ENCODE peak calls at places on chromosomes 1 and 21, in nine cellular contexts. B is BE2C; R is amygdala; D is NCI-H1417; Y is head of caudate nucleus; P is stimulated activated CD4-positive, alpha-beta T cell treated with anti-CD3 and anti-CD28 coated beads, Interleukin-15, amount 100 ng/mL, for 24 hours; Z is SJSA1; J is GM10248; N is A549. X is an unnamed sample.

GRCh38 chr21:29343517-29343916 is 44.8 kb downstream of the BACH1 start:
- DNase-seq in B (no peak), R (no peak), D (no peak), Y (no peak), P (no peak), Z (peak), J (no peak), N (no peak), X (peak)

GRCh38 chr1:71086331-71086730 is 5.5 kb upstream of the ZRANB2 start:
- DNase-seq in B (no peak), R (no peak), D (no peak), Y (no peak), P (no peak), Z (no peak), J (no peak), N (no peak), X (no peak)

GRCh38 chr1:50605186-50605875 is 182.1 kb upstream of the DMRTA2 start:
- DNase-seq in B (peak), R (no peak), D (no peak), Y (no peak), P (no peak), Z (no peak), J (peak), N (peak), X (peak)

GRCh38 chr1:243246916-243247315 is 8.2 kb downstream of the CEP170 start:
- DNase-seq in B (no peak), R (no peak), D (no peak), Y (no peak), P (no peak), Z (no peak), J (no peak), N (no peak), X (no peak)

GRCh38 chr1:158112994-158113758 is 67.5 kb upstream of the CD1D start:
- DNase-seq in B (peak), R (no peak), D (peak), Y (no peak), P (peak), Z (no peak), J (peak), N (peak), X (no peak)

GRCh38 chr1:219489636-219490035 is 123.3 kb downstream of the ZC3H11B start:
- DNase-seq in B (no peak), R (no peak), D (no peak), Y (no peak), P (no peak), Z (no peak), J (no peak), N (no peak), X (no peak)

GRCh38 chr1:1123581-1124507 is 8.0 kb upstream of the C1orf159 start:
- DNase-seq in B (peak), R (no peak), D (no peak), Y (no peak), P (no peak), Z (no peak), J (no peak), N (no peak), X (no peak)

GRCh38 chr1:203479646-203480045 is 4.0 kb downstream of the PRELP start:
- DNase-seq in B (no peak), R (no peak), D (no peak), Y (no peak), P (no peak), Z (no peak), J (no peak), N (no peak), X (no peak)

GRCh38 chr1:226717256-226717909 is 21.7 kb downstream of the ITPKB start:
- DNase-seq in B (no peak), R (no peak), D (no peak), Y (peak), P (no peak), Z (peak), J (no peak), N (no peak), X (no peak)

GRCh38 chr1:12637693-12638092 is 6.2 kb upstream of the AADACL4 start:
- DNase-seq in B (no peak), R (no peak), D (no peak), Y (no peak), P (no peak), Z (no peak), J (no peak), N (no peak), X (no peak)

GRCh38 chr1:1038694-1039093 is 18.8 kb downstream of the AGRN start:
- DNase-seq in B (no peak), R (no peak), D (no peak), Y (no peak), P (no peak), Z (no peak), J (peak), N (no peak), X (no peak)

GRCh38 chr1:4408380-4408779 is 246.0 kb upstream of the AJAP1 start:
- DNase-seq in B (no peak), R (no peak), D (no peak), Y (no peak), P (no peak), Z (no peak), J (no peak), N (no peak), X (no peak)

GRCh38 chr1:169108897-169109560 is 2.5 kb downstream of the ATP1B1 start:
- DNase-seq in B (peak), R (no peak), D (peak), Y (peak), P (no peak), Z (no peak), J (peak), N (no peak), X (no peak)

GRCh38 chr1:50774759-50775351 is 185.2 kb downstream of the FAF1 start:
- DNase-seq in B (peak), R (no peak), D (peak), Y (no peak), P (peak), Z (no peak), J (peak), N (peak), X (peak)

GRCh38 chr21:38077504-38077903 is 161.2 kb upstream of the KCNJ6 start:
- DNase-seq in B (no peak), R (no peak), D (no peak), Y (no peak), P (no peak), Z (no peak), J (no peak), N (no peak), X (no peak)

GRCh38 chr1:234769284-234769998 is 159.5 kb upstream of the IRF2BP2 start:
- DNase-seq in B (no peak), R (no peak), D (no peak), Y (no peak), P (no peak), Z (peak), J (no peak), N (no peak), X (no peak)

GRCh38 chr1:201405484-201405831 is 6.3 kb upstream of the LAD1 start:
- DNase-seq in B (no peak), R (no peak), D (no peak), Y (no peak), P (no peak), Z (no peak), J (peak), N (peak), X (no peak)

GRCh38 chr21:27582946-27583270 is 616.0 kb upstream of the ADAMTS5 start:
- DNase-seq in B (no peak), R (no peak), D (no peak), Y (no peak), P (no peak), Z (no peak), J (no peak), N (no peak), X (no peak)

GRCh38 chr1:29251164-29252130 is 15.1 kb downstream of the PTPRU start:
- DNase-seq in B (no peak), R (no peak), D (no peak), Y (no peak), P (no peak), Z (no peak), J (no peak), N (no peak), X (no peak)

GRCh38 chr1:21782868-21783678 is at the start of gene USP48:
- DNase-seq in B (peak), R (peak), D (peak), Y (peak), P (peak), Z (peak), J (peak), N (peak), X (peak)

GRCh38 chr1:179034720-179035119 is 9.0 kb downstream of the FAM20B start:
- DNase-seq in B (no peak), R (no peak), D (no peak), Y (no peak), P (no peak), Z (no peak), J (peak), N (no peak), X (no peak)

GRCh38 chr1:153375511-153375910 is at the start of gene S100A12:
- DNase-seq in B (no peak), R (no peak), D (no peak), Y (peak), P (no peak), Z (no peak), J (no peak), N (no peak), X (no peak)

GRCh38 chr1:223825767-223826461 is 19.8 kb downstream of the TP53BP2 start:
- DNase-seq in B (no peak), R (no peak), D (no peak), Y (no peak), P (no peak), Z (no peak), J (no peak), N (no peak), X (no peak)